ENCODE peak calls at places on chromosomes 6 and 20, in five cellular contexts. One of them, this sample, is unnamed.

GRCh38 chr20:46013826-46014516 is 5.3 kb downstream of the MMP9 start:
- DNase-seq in hippocampal formation: no peak
- DNase-seq in choroid plexus epithelial cell: peak
- DNase-seq in activated CD4-positive, CD25-positive, alpha-beta regulatory T cell treated with anti-CD3 and anti-CD28 coated beads, Interleukin-2, amount 50 U/mL, for 72 hours: peak
- DNase-seq in memory B cell: peak
- DNase-seq in this sample: peak

GRCh38 chr6:151015320-151015719 is 149.8 kb downstream of the MTHFD1L start:
- DNase-seq in hippocampal formation: no peak
- DNase-seq in choroid plexus epithelial cell: no peak
- DNase-seq in activated CD4-positive, CD25-positive, alpha-beta regulatory T cell treated with anti-CD3 and anti-CD28 coated beads, Interleukin-2, amount 50 U/mL, for 72 hours: no peak
- DNase-seq in memory B cell: no peak
- DNase-seq in this sample: no peak

GRCh38 chr20:59820204-59821041 is 113.0 kb downstream of the SYCP2 start:
- DNase-seq in hippocampal formation: peak
- DNase-seq in choroid plexus epithelial cell: no peak
- DNase-seq in activated CD4-positive, CD25-positive, alpha-beta regulatory T cell treated with anti-CD3 and anti-CD28 coated beads, Interleukin-2, amount 50 U/mL, for 72 hours: no peak
- DNase-seq in memory B cell: no peak
- DNase-seq in this sample: no peak

GRCh38 chr20:59776626-59777320 is 156.7 kb downstream of the SYCP2 start:
- DNase-seq in hippocampal formation: no peak
- DNase-seq in choroid plexus epithelial cell: no peak
- DNase-seq in activated CD4-positive, CD25-positive, alpha-beta regulatory T cell treated with anti-CD3 and anti-CD28 coated beads, Interleukin-2, amount 50 U/mL, for 72 hours: peak
- DNase-seq in memory B cell: no peak
- DNase-seq in this sample: no peak

GRCh38 chr6:153208706-153209105 is 77.6 kb upstream of the RGS17 start:
- DNase-seq in hippocampal formation: no peak
- DNase-seq in choroid plexus epithelial cell: no peak
- DNase-seq in activated CD4-positive, CD25-positive, alpha-beta regulatory T cell treated with anti-CD3 and anti-CD28 coated beads, Interleukin-2, amount 50 U/mL, for 72 hours: no peak
- DNase-seq in memory B cell: no peak
- DNase-seq in this sample: no peak

GRCh38 chr20:22532598-22532997 is 51.8 kb downstream of the FOXA2 start:
- DNase-seq in hippocampal formation: no peak
- DNase-seq in choroid plexus epithelial cell: no peak
- DNase-seq in activated CD4-positive, CD25-positive, alpha-beta regulatory T cell treated with anti-CD3 and anti-CD28 coated beads, Interleukin-2, amount 50 U/mL, for 72 hours: no peak
- DNase-seq in memory B cell: no peak
- DNase-seq in this sample: no peak

GRCh38 chr6:159609813-159610212 is 83.2 kb downstream of the SOD2 start:
- DNase-seq in hippocampal formation: no peak
- DNase-seq in choroid plexus epithelial cell: no peak
- DNase-seq in activated CD4-positive, CD25-positive, alpha-beta regulatory T cell treated with anti-CD3 and anti-CD28 coated beads, Interleukin-2, amount 50 U/mL, for 72 hours: no peak
- DNase-seq in memory B cell: no peak
- DNase-seq in this sample: no peak

GRCh38 chr6:37650071-37650481 is 47.6 kb downstream of the MDGA1 start:
- DNase-seq in hippocampal formation: no peak
- DNase-seq in choroid plexus epithelial cell: no peak
- DNase-seq in activated CD4-positive, CD25-positive, alpha-beta regulatory T cell treated with anti-CD3 and anti-CD28 coated beads, Interleukin-2, amount 50 U/mL, for 72 hours: no peak
- DNase-seq in memory B cell: no peak
- DNase-seq in this sample: no peak

GRCh38 chr6:41374618-41375590 is 39.5 kb downstream of the NCR2 start:
- DNase-seq in hippocampal formation: no peak
- DNase-seq in choroid plexus epithelial cell: peak
- DNase-seq in activated CD4-positive, CD25-positive, alpha-beta regulatory T cell treated with anti-CD3 and anti-CD28 coated beads, Interleukin-2, amount 50 U/mL, for 72 hours: no peak
- DNase-seq in memory B cell: no peak
- DNase-seq in this sample: no peak

GRCh38 chr6:139062921-139063320 is 34.4 kb downstream of the ABRACL start:
- DNase-seq in hippocampal formation: no peak
- DNase-seq in choroid plexus epithelial cell: peak
- DNase-seq in activated CD4-positive, CD25-positive, alpha-beta regulatory T cell treated with anti-CD3 and anti-CD28 coated beads, Interleukin-2, amount 50 U/mL, for 72 hours: no peak
- DNase-seq in memory B cell: no peak
- DNase-seq in this sample: peak

GRCh38 chr6:291697-292505 is at the start of gene DUSP22:
- DNase-seq in hippocampal formation: no peak
- DNase-seq in choroid plexus epithelial cell: peak
- DNase-seq in activated CD4-positive, CD25-positive, alpha-beta regulatory T cell treated with anti-CD3 and anti-CD28 coated beads, Interleukin-2, amount 50 U/mL, for 72 hours: peak
- DNase-seq in memory B cell: peak
- DNase-seq in this sample: peak

GRCh38 chr6:71888720-71889340 is 2.5 kb downstream of the RIMS1 start:
- DNase-seq in hippocampal formation: no peak
- DNase-seq in choroid plexus epithelial cell: no peak
- DNase-seq in activated CD4-positive, CD25-positive, alpha-beta regulatory T cell treated with anti-CD3 and anti-CD28 coated beads, Interleukin-2, amount 50 U/mL, for 72 hours: no peak
- DNase-seq in memory B cell: no peak
- DNase-seq in this sample: no peak

GRCh38 chr6:52162940-52163908 is 23.0 kb upstream of the IL17A start:
- DNase-seq in hippocampal formation: no peak
- DNase-seq in choroid plexus epithelial cell: peak
- DNase-seq in activated CD4-positive, CD25-positive, alpha-beta regulatory T cell treated with anti-CD3 and anti-CD28 coated beads, Interleukin-2, amount 50 U/mL, for 72 hours: no peak
- DNase-seq in memory B cell: no peak
- DNase-seq in this sample: peak

GRCh38 chr6:34934516-34934915 is 45.5 kb downstream of the ANKS1A start:
- DNase-seq in hippocampal formation: no peak
- DNase-seq in choroid plexus epithelial cell: peak
- DNase-seq in activated CD4-positive, CD25-positive, alpha-beta regulatory T cell treated with anti-CD3 and anti-CD28 coated beads, Interleukin-2, amount 50 U/mL, for 72 hours: no peak
- DNase-seq in memory B cell: no peak
- DNase-seq in this sample: no peak

GRCh38 chr20:10653593-10654288 is 20.1 kb downstream of the JAG1 start:
- DNase-seq in hippocampal formation: no peak
- DNase-seq in choroid plexus epithelial cell: peak
- DNase-seq in activated CD4-positive, CD25-positive, alpha-beta regulatory T cell treated with anti-CD3 and anti-CD28 coated beads, Interleukin-2, amount 50 U/mL, for 72 hours: no peak
- DNase-seq in memory B cell: no peak
- DNase-seq in this sample: peak

GRCh38 chr6:127404133-127404532 is 55.1 kb downstream of the KIAA0408 start:
- DNase-seq in hippocampal formation: no peak
- DNase-seq in choroid plexus epithelial cell: no peak
- DNase-seq in activated CD4-positive, CD25-positive, alpha-beta regulatory T cell treated with anti-CD3 and anti-CD28 coated beads, Interleukin-2, amount 50 U/mL, for 72 hours: no peak
- DNase-seq in memory B cell: no peak
- DNase-seq in this sample: no peak

GRCh38 chr6:144415014-144415413 is 129.9 kb downstream of the UTRN start:
- DNase-seq in hippocampal formation: no peak
- DNase-seq in choroid plexus epithelial cell: peak
- DNase-seq in activated CD4-positive, CD25-positive, alpha-beta regulatory T cell treated with anti-CD3 and anti-CD28 coated beads, Interleukin-2, amount 50 U/mL, for 72 hours: no peak
- DNase-seq in memory B cell: no peak
- DNase-seq in this sample: peak

GRCh38 chr20:4026093-4026601 is 10.8 kb upstream of the RNF24 start:
- DNase-seq in hippocampal formation: peak
- DNase-seq in choroid plexus epithelial cell: peak
- DNase-seq in activated CD4-positive, CD25-positive, alpha-beta regulatory T cell treated with anti-CD3 and anti-CD28 coated beads, Interleukin-2, amount 50 U/mL, for 72 hours: no peak
- DNase-seq in memory B cell: no peak
- DNase-seq in this sample: peak

GRCh38 chr6:108438918-108439317 is 121.8 kb upstream of the FOXO3 start:
- DNase-seq in hippocampal formation: no peak
- DNase-seq in choroid plexus epithelial cell: peak
- DNase-seq in activated CD4-positive, CD25-positive, alpha-beta regulatory T cell treated with anti-CD3 and anti-CD28 coated beads, Interleukin-2, amount 50 U/mL, for 72 hours: no peak
- DNase-seq in memory B cell: no peak
- DNase-seq in this sample: no peak

GRCh38 chr6:83735461-83735860 is 26.6 kb upstream of the SNAP91 start:
- DNase-seq in hippocampal formation: no peak
- DNase-seq in choroid plexus epithelial cell: no peak
- DNase-seq in activated CD4-positive, CD25-positive, alpha-beta regulatory T cell treated with anti-CD3 and anti-CD28 coated beads, Interleukin-2, amount 50 U/mL, for 72 hours: no peak
- DNase-seq in memory B cell: no peak
- DNase-seq in this sample: no peak

GRCh38 chr6:99344289-99344688 is 5.2 kb downstream of the FAXC start:
- DNase-seq in hippocampal formation: no peak
- DNase-seq in choroid plexus epithelial cell: peak
- DNase-seq in activated CD4-positive, CD25-positive, alpha-beta regulatory T cell treated with anti-CD3 and anti-CD28 coated beads, Interleukin-2, amount 50 U/mL, for 72 hours: no peak
- DNase-seq in memory B cell: no peak
- DNase-seq in this sample: peak

GRCh38 chr6:85594197-85594930 is 706 bp upstream of the SNX14 start:
- DNase-seq in hippocampal formation: peak
- DNase-seq in choroid plexus epithelial cell: peak
- DNase-seq in activated CD4-positive, CD25-positive, alpha-beta regulatory T cell treated with anti-CD3 and anti-CD28 coated beads, Interleukin-2, amount 50 U/mL, for 72 hours: no peak
- DNase-seq in memory B cell: no peak
- DNase-seq in this sample: no peak

GRCh38 chr20:47795214-47795667 is 10.0 kb upstream of the SULF2 start:
- DNase-seq in hippocampal formation: no peak
- DNase-seq in choroid plexus epithelial cell: no peak
- DNase-seq in activated CD4-positive, CD25-positive, alpha-beta regulatory T cell treated with anti-CD3 and anti-CD28 coated beads, Interleukin-2, amount 50 U/mL, for 72 hours: no peak
- DNase-seq in memory B cell: no peak
- DNase-seq in this sample: peak

GRCh38 chr6:156557269-156557885 is 219.8 kb upstream of the ARID1B start:
- DNase-seq in hippocampal formation: peak
- DNase-seq in choroid plexus epithelial cell: peak
- DNase-seq in activated CD4-positive, CD25-positive, alpha-beta regulatory T cell treated with anti-CD3 and anti-CD28 coated beads, Interleukin-2, amount 50 U/mL, for 72 hours: no peak
- DNase-seq in memory B cell: no peak
- DNase-seq in this sample: peak

GRCh38 chr6:170029416-170030283 is 261.2 kb downstream of the DLL1 start:
- DNase-seq in hippocampal formation: no peak
- DNase-seq in choroid plexus epithelial cell: no peak
- DNase-seq in activated CD4-positive, CD25-positive, alpha-beta regulatory T cell treated with anti-CD3 and anti-CD28 coated beads, Interleukin-2, amount 50 U/mL, for 72 hours: peak
- DNase-seq in memory B cell: no peak
- DNase-seq in this sample: no peak

GRCh38 chr20:44145131-44145770 is 41.7 kb downstream of the JPH2 start:
- DNase-seq in hippocampal formation: no peak
- DNase-seq in choroid plexus epithelial cell: no peak
- DNase-seq in activated CD4-positive, CD25-positive, alpha-beta regulatory T cell treated with anti-CD3 and anti-CD28 coated beads, Interleukin-2, amount 50 U/mL, for 72 hours: no peak
- DNase-seq in memory B cell: no peak
- DNase-seq in this sample: no peak

GRCh38 chr20:19699132-19699971 is 58.7 kb upstream of the RIN2 start:
- DNase-seq in hippocampal formation: peak
- DNase-seq in choroid plexus epithelial cell: peak
- DNase-seq in activated CD4-positive, CD25-positive, alpha-beta regulatory T cell treated with anti-CD3 and anti-CD28 coated beads, Interleukin-2, amount 50 U/mL, for 72 hours: no peak
- DNase-seq in memory B cell: no peak
- DNase-seq in this sample: peak

GRCh38 chr20:57688864-57689263 is 21.0 kb downstream of the PMEPA1 start:
- DNase-seq in hippocampal formation: no peak
- DNase-seq in choroid plexus epithelial cell: no peak
- DNase-seq in activated CD4-positive, CD25-positive, alpha-beta regulatory T cell treated with anti-CD3 and anti-CD28 coated beads, Interleukin-2, amount 50 U/mL, for 72 hours: no peak
- DNase-seq in memory B cell: no peak
- DNase-seq in this sample: no peak

GRCh38 chr6:139839506-139840156 is 465.2 kb upstream of the CITED2 start:
- DNase-seq in hippocampal formation: no peak
- DNase-seq in choroid plexus epithelial cell: peak
- DNase-seq in activated CD4-positive, CD25-positive, alpha-beta regulatory T cell treated with anti-CD3 and anti-CD28 coated beads, Interleukin-2, amount 50 U/mL, for 72 hours: no peak
- DNase-seq in memory B cell: no peak
- DNase-seq in this sample: peak